ENCODE peak calls at places on chromosomes 4 and X, in five cellular contexts. J, E, Y, W and F are unnamed samples.

GRCh38 chrX:65643046-65643785 is 24.2 kb upstream of the MSN start:
- DNase-seq in E (no peak), J (no peak), W (no peak), Y (no peak), F (peak; percentile 44)

GRCh38 chrX:131792789-131793462 is 230.2 kb upstream of the STK26 start:
- DNase-seq in W (no peak), J (peak; percentile 92), Y (peak; percentile 29), E (no peak), F (no peak)

GRCh38 chr4:147160908-147161513 is 215.3 kb upstream of the TTC29 start:
- DNase-seq in E (no peak), Y (peak; percentile 51), W (no peak), J (no peak), F (peak; percentile 39)

GRCh38 chr4:85302756-85303155 is 172.2 kb upstream of the ARHGAP24 start:
- DNase-seq in J (no peak), E (no peak), W (no peak), Y (no peak), F (no peak)

GRCh38 chr4:118400362-118400761 is 47.6 kb upstream of the PRSS12 start:
- DNase-seq in W (no peak), Y (no peak), E (no peak), J (no peak), F (no peak)

GRCh38 chr4:87819281-87819919 is 13.4 kb upstream of the MEPE start:
- DNase-seq in Y (no peak), W (no peak), J (no peak), E (no peak), F (no peak)

GRCh38 chrX:109345866-109346265 is 136.0 kb downstream of the GUCY2F start:
- DNase-seq in E (no peak), J (no peak), W (no peak), Y (no peak), F (no peak)

GRCh38 chr4:3219761-3220481 is 29.0 kb upstream of the MSANTD1 start:
- DNase-seq in E (no peak), J (no peak), Y (no peak), W (no peak), F (no peak)

GRCh38 chrX:44306336-44306735 is 37.1 kb downstream of the EFHC2 start:
- DNase-seq in W (peak; percentile 24), J (peak; percentile 26), Y (no peak), E (no peak), F (no peak)

GRCh38 chrX:136468391-136469103 is 19.2 kb upstream of the BRS3 start:
- DNase-seq in W (no peak), J (no peak), Y (no peak), E (no peak), F (peak; percentile 36)

GRCh38 chr4:55635760-55636621 is at the start of gene NMU:
- DNase-seq in W (no peak), E (no peak), J (peak; percentile 54), Y (no peak), F (peak; percentile 74)

DNA sequence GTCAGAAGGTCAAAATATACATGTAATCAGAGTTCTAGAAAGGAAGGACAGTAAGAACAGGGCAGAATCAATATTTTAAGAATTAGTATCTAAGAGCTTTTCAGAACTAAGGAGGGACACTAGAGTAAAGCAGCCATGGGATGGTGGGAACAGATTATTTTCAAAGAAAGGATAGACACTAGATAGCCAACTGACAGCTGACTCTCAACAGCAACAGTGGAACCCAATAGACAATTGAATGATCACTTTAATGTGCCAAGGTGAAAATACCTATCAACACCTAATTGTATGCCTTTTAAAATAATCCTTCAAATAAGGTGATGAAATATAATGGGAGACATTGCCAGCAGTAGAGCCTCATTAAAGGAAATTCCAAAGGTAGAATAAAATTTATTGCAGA is 26.5 kb upstream of the CCDC160 start:
- DNase-seq in E (no peak), W (no peak), Y (no peak), J (no peak), F (no peak)
- TF ChIP-seq POLR2A in E (no peak), W (no peak), Y (no peak), J (no peak), F (no peak)

DNA sequence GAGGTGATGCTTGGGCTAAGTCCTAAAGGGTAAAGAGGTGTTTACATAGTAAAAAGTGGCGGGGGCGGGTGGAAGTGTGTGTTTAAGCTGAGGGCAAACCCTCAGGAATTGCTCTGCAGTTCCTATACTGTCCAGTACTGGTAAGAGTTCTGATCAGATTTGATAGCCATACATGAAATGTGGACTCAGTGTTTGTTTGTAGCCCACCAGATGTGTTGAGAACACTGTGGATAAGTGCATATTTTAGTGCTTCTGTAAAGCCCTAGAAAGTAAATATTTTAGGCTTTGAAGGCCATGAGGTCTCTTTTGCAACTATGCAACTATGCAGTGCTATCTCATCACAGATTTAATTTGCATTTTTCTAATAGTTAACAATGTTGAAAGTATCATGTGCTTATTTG is 80.6 kb upstream of the EOLA2 start:
- DNase-seq in E (no peak), Y (no peak), W (no peak), J (no peak), F (no peak)
- TF ChIP-seq CTCF in E (no peak), Y (no peak), W (no peak), J (no peak), F (no peak)

DNA sequence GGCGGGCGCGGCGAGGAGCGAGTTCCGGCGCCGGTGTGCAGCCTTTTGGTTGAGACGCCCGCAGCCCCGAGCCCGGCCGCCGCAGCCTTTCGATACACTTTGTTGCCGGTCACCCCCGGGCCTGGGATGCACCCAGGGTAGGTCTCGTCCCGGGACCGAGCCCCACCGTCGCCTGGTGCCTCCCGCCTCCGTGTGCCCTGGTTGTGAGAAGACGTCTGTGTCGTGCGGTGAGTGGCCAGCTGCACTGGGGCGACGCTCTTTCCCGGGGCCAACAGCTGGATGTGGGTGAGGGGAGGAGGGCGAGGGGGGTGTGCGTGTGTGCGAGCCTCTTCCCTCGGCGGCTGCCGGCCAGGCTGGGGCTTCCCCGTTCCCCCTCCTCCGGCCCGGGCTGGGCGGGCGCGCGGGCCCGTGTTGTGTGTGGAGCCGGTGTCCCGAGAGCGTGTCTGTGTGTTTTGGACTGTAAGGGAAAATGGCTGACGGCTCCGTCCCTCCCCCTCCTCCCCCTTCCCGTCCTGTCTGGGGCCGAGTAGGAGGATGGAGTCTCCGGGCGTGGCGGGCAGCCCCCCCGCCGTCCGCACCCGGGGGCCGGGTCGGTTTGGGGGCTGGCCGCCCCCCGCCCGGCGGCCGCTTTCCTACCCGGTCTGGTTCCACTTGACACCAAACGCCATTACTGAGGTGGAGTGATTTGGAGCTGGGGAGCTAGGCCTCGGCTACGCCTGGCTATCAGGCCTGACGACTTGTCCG is 810 bp downstream of the USP9X start:
- DNase-seq in W (peak; percentile 34), J (peak; percentile 60), E (no peak), Y (peak; percentile 37), F (peak; percentile 51)
- H3K4me3 ChIP-seq in W (peak overlapping the region; percentile 85), J (peak overlapping the region; percentile 86), E (peak overlapping the region; percentile 83), Y (peak overlapping the region; percentile 89), F (peak overlapping the region; percentile 43)

GRCh38 chrX:1103360-1103759 is 109.1 kb downstream of the CRLF2 start:
- DNase-seq in W (no peak), Y (no peak), E (no peak), J (no peak), F (no peak)
- TF ChIP-seq POLR2A in W (no peak), Y (no peak), E (no peak), J (no peak), F (no peak)